ENCODE peak calls at places on chromosomes 7 and 10, in seven cellular contexts. O is T-helper 1 cell, D is retinal pigment epithelial cell, F is T-helper 9 cell, L is ovary, C is IMR-90, G is left lobe of liver. N is an unnamed sample.

GRCh38 chr10:121702351-121703320 is 104.4 kb upstream of the FGFR2 start:
- DNase-seq in C (peak; percentile 29), O (no peak), L (no peak), F (no peak), D (peak; percentile 50), G (no peak), N (no peak)

GRCh38 chr7:157568785-157569584 is 232.2 kb downstream of the DNAJB6 start:
- DNase-seq in F (peak; percentile 29), O (peak; percentile 30), L (peak; percentile 69), C (no peak), D (no peak), G (no peak), N (no peak)

GRCh38 chr7:92100523-92100922 is 33.8 kb downstream of the CYP51A1 start:
- DNase-seq in G (no peak), C (no peak), O (no peak), F (no peak), D (no peak), L (no peak), N (no peak)

GRCh38 chr10:1300218-1300617 is 244.0 kb downstream of the WDR37 start:
- DNase-seq in O (no peak), D (no peak), F (no peak), L (no peak), G (no peak), C (no peak), N (no peak)

GRCh38 chr10:1182280-1183032 is 126.3 kb downstream of the WDR37 start:
- DNase-seq in L (no peak), G (no peak), F (no peak), C (no peak), D (no peak), O (no peak), N (no peak)

GRCh38 chr10:85600026-85600743 is 766.4 kb downstream of the GRID1 start:
- DNase-seq in D (no peak), O (no peak), F (no peak), C (no peak), L (no peak), G (no peak), N (no peak)

GRCh38 chr10:43692051-43692825 is 43.6 kb upstream of the ZNF32 start:
- DNase-seq in D (no peak), F (no peak), L (no peak), C (peak; percentile 28), G (no peak), O (no peak), N (no peak)

GRCh38 chr10:101260764-101261341 is 31.6 kb upstream of the LBX1 start:
- DNase-seq in D (no peak), G (no peak), O (no peak), F (no peak), C (no peak), L (no peak), N (no peak)

GRCh38 chr10:88437411-88437810 is 145.7 kb downstream of the RNLS start:
- DNase-seq in F (no peak), D (peak; percentile 36), L (no peak), G (no peak), O (no peak), C (no peak), N (no peak)

GRCh38 chr10:76461024-76461423 is 1029.6 kb downstream of the LRMDA start:
- DNase-seq in D (no peak), C (no peak), G (no peak), O (no peak), F (no peak), L (no peak), N (no peak)

GRCh38 chr7:131467788-131468187 is 88.6 kb downstream of the PODXL start:
- DNase-seq in C (no peak), O (no peak), L (no peak), D (no peak), G (no peak), F (no peak), N (no peak)

GRCh38 chr7:6276911-6277408 is 4.5 kb upstream of the CYTH3 start:
- DNase-seq in D (no peak), O (no peak), G (no peak), F (no peak), C (no peak), L (no peak), N (no peak)

GRCh38 chr7:36128448-36129047 is 24.5 kb upstream of the EEPD1 start:
- DNase-seq in F (no peak), C (peak; percentile 91), L (peak; percentile 83), D (peak; percentile 83), G (peak; percentile 93), O (no peak), N (peak; percentile 90)

GRCh38 chr10:132972986-132973902 is 30.9 kb upstream of the CFAP46 start:
- DNase-seq in O (no peak), G (no peak), L (peak; percentile 27), F (no peak), C (no peak), D (no peak), N (no peak)

GRCh38 chr10:16583382-16583781 is 61.7 kb upstream of the C1QL3 start:
- DNase-seq in L (no peak), C (no peak), F (no peak), G (no peak), D (no peak), O (no peak), N (no peak)